ENCODE peak calls at places on chromosomes 16 and 17, in four cellular contexts. U, C, Y and Z are unnamed samples.

GRCh38 chr16:82226327-82226726 is 56.3 kb upstream of the MPHOSPH6 start:
- DNase-seq in Y (no peak), C (no peak), U (no peak), Z (no peak)

GRCh38 chr16:76583466-76583865 is 306.3 kb downstream of the CNTNAP4 start:
- DNase-seq in Y (peak), C (peak), U (no peak), Z (no peak)

GRCh38 chr16:80583466-80583865 is 42.7 kb downstream of the DYNLRB2 start:
- DNase-seq in U (no peak), Y (peak), C (peak), Z (no peak)

GRCh38 chr16:65002265-65002664 is 119.6 kb downstream of the CDH11 start:
- DNase-seq in U (no peak), Y (no peak), C (peak), Z (no peak)

GRCh38 chr17:20095366-20096080 is 86.4 kb downstream of the SPECC1 start:
- DNase-seq in Y (peak), U (peak), C (peak), Z (no peak)

GRCh38 chr16:65415460-65415859 is 293.6 kb upstream of the CDH11 start:
- DNase-seq in Y (no peak), U (no peak), C (no peak), Z (no peak)

GRCh38 chr17:7883781-7884386 is 4.7 kb upstream of the CHD3 start:
- DNase-seq in U (no peak), Y (no peak), C (peak), Z (no peak)

GRCh38 chr17:12288007-12288406 is 267.3 kb downstream of the MAP2K4 start:
- DNase-seq in U (no peak), C (no peak), Y (no peak), Z (no peak)

GRCh38 chr16:57800213-57801097 is 1.8 kb downstream of the KIFC3 start:
- DNase-seq in U (no peak), C (no peak), Y (no peak), Z (no peak)

GRCh38 chr17:66290097-66290722 is 12.2 kb upstream of the PRKCA start:
- DNase-seq in Y (no peak), U (no peak), C (no peak), Z (no peak)

GRCh38 chr17:41800601-41801373 is 11.0 kb downstream of the P3H4 start:
- DNase-seq in U (no peak), Y (no peak), C (peak), Z (no peak)

GRCh38 chr17:34010534-34010933 is 244.6 kb upstream of the CCL2 start:
- DNase-seq in Y (no peak), C (no peak), U (no peak), Z (no peak)

GRCh38 chr16:69406780-69407331 is 17.6 kb upstream of the CYB5B start:
- DNase-seq in U (peak), C (no peak), Y (no peak), Z (no peak)

GRCh38 chr16:56611281-56611833 is 3.0 kb downstream of the MT2A start:
- DNase-seq in U (peak), Y (peak), C (peak), Z (no peak)

GRCh38 chr17:80845863-80846671 is 145.6 kb upstream of the CHMP6 start:
- DNase-seq in C (no peak), U (peak), Y (no peak), Z (no peak)

GRCh38 chr16:19994771-19995170 is 78.9 kb downstream of the GPR139 start:
- DNase-seq in Y (no peak), U (no peak), C (no peak), Z (no peak)

GRCh38 chr17:561118-561517 is 153.5 kb downstream of the VPS53 start:
- DNase-seq in C (peak), U (no peak), Y (no peak), Z (no peak)

GRCh38 chr16:229731-230281 is 557 bp upstream of the LUC7L start:
- DNase-seq in Y (no peak), U (no peak), C (no peak), Z (no peak)

GRCh38 chr16:50093607-50094570 is 28.1 kb downstream of the HEATR3 start:
- DNase-seq in Y (peak), U (peak), C (no peak), Z (no peak)

GRCh38 chr17:5122586-5123342 is 6.9 kb downstream of the USP6 start:
- DNase-seq in U (peak), Y (no peak), C (peak), Z (no peak)

GRCh38 chr17:79626156-79626890 is 15.5 kb upstream of the RBFOX3 start:
- DNase-seq in C (no peak), U (peak), Y (no peak), Z (no peak)

GRCh38 chr17:74360993-74361612 is 565 bp downstream of the BTBD17 start:
- DNase-seq in Y (no peak), U (no peak), C (peak), Z (no peak)
- TF ChIP-seq CTCF in Y (no peak), U (no peak), C (no peak), Z (no peak)

GRCh38 chr16:31474173-31474714 is 2.3 kb downstream of the TGFB1I1 start:
- DNase-seq in Y (peak), U (no peak), C (peak), Z (no peak)
- TF ChIP-seq CTCF in Y (no peak), U (no peak), C (no peak), Z (no peak)

DNA sequence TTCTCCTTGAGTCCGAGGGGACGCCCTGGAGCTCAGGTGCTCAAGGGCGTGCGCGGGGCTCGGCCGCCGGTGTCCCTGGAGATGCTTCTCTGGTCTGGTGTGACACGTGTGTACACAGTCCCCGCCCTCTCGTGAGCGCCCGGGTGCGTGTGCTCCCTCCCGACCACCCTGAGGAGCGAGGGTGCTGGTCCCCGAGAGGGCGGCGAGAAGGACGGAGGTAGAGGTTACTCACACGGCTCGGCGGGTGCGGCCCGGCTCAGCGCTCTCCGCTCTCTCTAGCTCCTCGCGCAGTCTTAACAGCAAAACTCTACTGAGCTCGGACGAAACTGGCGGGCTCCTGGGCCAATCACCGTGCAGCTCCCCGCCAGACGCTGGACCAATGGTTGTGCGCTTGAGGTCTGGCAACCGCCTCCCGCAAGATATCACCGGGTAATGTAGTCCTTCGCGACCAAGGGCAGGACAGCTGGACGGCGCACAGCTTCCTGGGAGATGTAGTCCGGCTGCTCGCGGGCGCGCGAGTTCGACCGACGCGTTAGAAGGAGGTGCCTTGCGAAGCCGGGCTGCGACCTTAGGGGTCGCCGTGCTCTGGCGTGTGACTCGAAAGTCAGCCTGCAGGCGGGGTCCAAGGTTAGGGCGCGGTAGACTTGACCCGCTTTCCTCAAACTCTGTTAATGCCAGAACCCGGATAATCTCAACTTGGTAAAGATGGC is at the start of gene SLC25A19:
- DNase-seq in U (peak), C (peak), Y (peak), Z (peak)
- TF ChIP-seq CTCF in U (peak), C (no peak), Y (no peak), Z (no peak)

GRCh38 chr16:28218109-28218508 is 6.3 kb upstream of the XPO6 start:
- DNase-seq in C (peak), Y (peak), U (no peak), Z (peak)
- TF ChIP-seq CTCF in C (peak), Y (peak), U (no peak), Z (peak)

GRCh38 chr16:88338111-88338510 is 44.6 kb upstream of the ZNF469 start:
- DNase-seq in Y (no peak), C (no peak), U (no peak), Z (no peak)
- TF ChIP-seq CTCF in Y (no peak), C (no peak), U (no peak), Z (no peak)

DNA sequence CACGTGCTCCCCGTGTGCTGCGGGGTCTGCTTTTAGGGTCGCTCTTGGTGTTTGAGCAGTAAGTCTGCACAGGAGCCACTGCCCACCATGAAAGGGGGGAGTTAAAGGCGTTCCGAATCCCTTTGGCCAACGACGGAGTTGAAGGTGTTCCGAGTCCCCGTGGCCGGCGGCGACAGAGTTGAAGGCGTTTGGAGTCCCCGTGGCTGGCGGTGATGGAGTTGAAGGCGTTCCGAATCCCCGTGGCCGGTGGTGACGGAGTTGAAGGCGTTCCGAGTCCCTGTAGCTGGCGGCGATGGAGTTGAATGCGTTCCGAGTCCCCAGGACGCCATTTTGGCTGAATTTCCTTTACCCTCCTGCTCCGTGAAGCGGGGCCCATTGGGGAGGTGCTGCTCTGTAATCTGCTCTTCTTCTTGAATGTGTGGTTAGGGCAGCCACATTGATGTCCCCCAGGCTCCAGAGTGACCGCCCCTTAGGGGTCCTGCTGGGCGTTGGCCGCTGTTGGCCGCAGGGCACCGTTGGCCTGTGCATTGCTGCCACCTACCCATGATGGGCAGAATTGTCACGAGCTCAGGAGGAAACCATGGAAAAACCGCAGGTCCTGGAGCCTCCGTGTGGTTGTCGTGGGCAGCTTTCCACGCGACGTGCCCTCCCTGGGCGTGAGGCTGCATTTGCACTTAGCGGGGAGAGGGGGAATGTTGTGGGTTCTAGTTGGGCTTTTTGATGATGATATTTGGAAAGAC is 73.7 kb upstream of the ZNF750 start:
- DNase-seq in C (no peak), U (no peak), Y (no peak), Z (no peak)
- TF ChIP-seq CTCF in C (peak), U (no peak), Y (peak), Z (no peak)

DNA sequence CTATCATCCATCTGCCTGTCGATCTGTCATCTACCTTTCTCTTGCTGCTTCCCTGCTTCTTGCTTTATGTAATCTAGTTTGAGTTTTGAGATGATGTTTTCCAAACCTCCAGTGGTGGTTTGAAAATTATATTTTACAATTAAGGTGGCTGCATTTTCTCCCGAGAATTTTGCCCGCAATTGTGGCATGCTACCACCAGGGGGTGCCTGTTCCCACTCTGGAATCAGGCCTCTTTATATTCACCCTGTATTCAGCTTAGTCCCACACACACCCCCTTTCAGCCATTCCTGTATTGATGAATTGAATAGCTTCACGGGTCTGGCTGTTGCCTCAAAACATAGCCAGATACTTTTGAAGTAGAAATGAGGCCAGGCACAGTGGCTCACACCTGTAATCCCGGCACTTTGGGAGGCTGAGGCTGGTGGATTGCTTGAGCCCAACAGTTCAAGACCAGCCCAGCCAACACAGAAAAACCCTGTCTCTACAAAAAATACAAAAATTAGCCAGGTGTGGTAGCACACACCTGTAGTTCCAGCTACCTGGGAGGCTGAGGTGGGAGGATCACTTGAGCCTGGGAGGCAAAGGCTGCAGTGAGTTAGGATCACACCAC is 3.2 kb downstream of the PRSS22 start:
- DNase-seq in Y (no peak), C (no peak), U (no peak), Z (no peak)
- TF ChIP-seq CTCF in Y (no peak), C (peak), U (no peak), Z (no peak)

DNA sequence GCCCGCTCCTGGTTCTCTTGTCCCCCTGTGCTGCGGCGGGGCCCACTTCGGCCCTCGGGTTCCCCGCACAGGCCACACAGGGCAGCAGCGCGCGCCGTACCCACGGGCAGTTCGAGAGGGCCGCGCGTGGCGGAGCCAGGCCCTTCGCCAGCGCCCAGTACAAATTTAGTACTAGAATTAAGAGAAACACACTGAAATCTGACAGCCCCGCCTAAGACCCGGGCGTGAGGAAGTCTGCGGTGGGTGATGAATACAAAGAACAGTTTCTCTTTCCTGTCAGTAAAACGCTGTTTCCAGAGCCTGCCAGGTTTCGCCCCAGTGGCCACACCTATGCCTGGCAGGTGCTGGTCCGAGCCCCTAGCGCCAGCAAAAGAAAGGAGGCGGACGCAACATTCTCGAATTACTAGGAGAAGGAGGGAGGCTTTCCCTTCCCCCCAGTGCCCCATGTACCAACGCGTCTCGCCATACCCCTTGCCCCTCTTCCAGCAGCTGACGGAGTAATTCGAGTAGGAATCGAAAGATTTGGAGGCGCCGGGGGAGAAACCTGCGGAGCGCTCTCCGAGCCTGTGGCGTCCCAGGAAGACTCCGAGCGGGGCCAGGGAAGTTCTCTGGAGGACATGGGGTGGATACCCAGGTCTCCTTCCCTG is 591 bp upstream of the SLFN5 start:
- DNase-seq in U (peak), Y (peak), C (peak), Z (peak)
- TF ChIP-seq CTCF in U (peak), Y (peak), C (peak), Z (peak)

GRCh38 chr16:85555549-85556455 is 57.3 kb upstream of the GSE1 start:
- DNase-seq in U (no peak), Y (peak), C (peak), Z (no peak)
- TF ChIP-seq CTCF in U (no peak), Y (no peak), C (no peak), Z (no peak)

DNA sequence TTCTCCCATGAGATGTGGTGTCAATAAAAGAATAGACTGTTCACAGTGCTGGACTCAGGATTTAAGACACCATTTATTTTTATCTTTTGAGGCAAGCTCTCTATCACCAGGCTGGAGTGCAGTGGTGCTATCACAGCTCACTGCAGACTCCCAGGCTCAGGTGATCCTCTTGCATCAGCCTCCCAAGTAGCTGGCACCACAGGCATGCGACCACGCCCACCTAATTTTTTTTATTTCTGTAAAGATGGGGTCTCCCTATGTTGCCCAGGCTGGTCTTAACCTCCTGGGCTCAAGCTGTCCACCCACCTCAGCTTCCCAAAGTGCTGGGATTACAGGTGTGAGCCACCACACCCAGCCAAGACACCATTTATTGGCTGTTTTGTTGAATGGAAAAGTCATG is 18.6 kb upstream of the DRG2 start:
- DNase-seq in C (no peak), Y (no peak), U (no peak), Z (no peak)
- TF ChIP-seq CTCF in C (no peak), Y (no peak), U (no peak), Z (no peak)